ENCODE peak calls at places on chromosomes 7 and 10, in four cellular contexts. G is stimulated activated CD8-positive, alpha-beta memory T cell treated with anti-CD3 and anti-CD28 coated beads, Interleukin-15, amount 100 ng/mL, for 24 hours; S is HFFc6; V is GM12865. P is an unnamed sample.

GRCh38 chr10:61481597-61481996 is 28.4 kb upstream of the TMEM26 start:
- DNase-seq in G (no peak), S (no peak), V (no peak), P (no peak)

GRCh38 chr7:146285418-146285817 is 168.8 kb downstream of the CNTNAP2 start:
- DNase-seq in G (no peak), S (no peak), V (no peak), P (no peak)

GRCh38 chr10:110641256-110641655 is 2.9 kb upstream of the RBM20 start:
- DNase-seq in G (no peak), S (no peak), V (peak), P (peak)

GRCh38 chr10:34580643-34581042 is 234.5 kb downstream of the PARD3 start:
- DNase-seq in G (no peak), S (peak), V (no peak), P (no peak)

GRCh38 chr10:133442191-133442966 is 11.4 kb upstream of the SCART1 start:
- DNase-seq in G (no peak), S (no peak), V (no peak), P (no peak)

GRCh38 chr10:1654811-1655356 is 82.4 kb downstream of the ADARB2 start:
- DNase-seq in G (no peak), S (no peak), V (no peak), P (no peak)

GRCh38 chr7:81627565-81628287 is 142.1 kb downstream of the HGF start:
- DNase-seq in G (no peak), S (peak), V (no peak), P (no peak)

GRCh38 chr7:86222806-86223205 is 420.9 kb upstream of the GRM3 start:
- DNase-seq in G (no peak), S (no peak), V (no peak), P (no peak)

GRCh38 chr10:108601856-108602255 is 1321.5 kb downstream of the XPNPEP1 start:
- DNase-seq in G (no peak), S (peak), V (no peak), P (no peak)

GRCh38 chr7:73829505-73829904 is 1.3 kb upstream of the CLDN4 start:
- DNase-seq in G (no peak), S (no peak), V (no peak), P (no peak)

GRCh38 chr10:63521389-63522128 is at the start of gene REEP3:
- DNase-seq in G (peak), S (peak), V (peak), P (peak)

GRCh38 chr10:96904648-96905047 is 72.5 kb downstream of the LCOR start:
- DNase-seq in G (no peak), S (no peak), V (no peak), P (no peak)

GRCh38 chr10:42690449-42691360 is 52.3 kb upstream of the ZNF33B start:
- DNase-seq in G (no peak), S (no peak), V (no peak), P (no peak)

P was measured in NCI-H345.